ENCODE peak calls at places on chromosomes 5 and 9, in eight cellular contexts. A, Y, L, Q, P, C, K and U are unnamed samples.

GRCh38 chr9:20292002-20292401 is 330.3 kb downstream of the MLLT3 start:
- DNase-seq in A (peak), K (no peak), Y (no peak), P (no peak), L (no peak), C (no peak), Q (no peak), U (peak)

GRCh38 chr5:37619353-37619752 is 220.5 kb downstream of the GDNF start:
- DNase-seq in C (no peak), P (no peak), Q (no peak), K (no peak), L (no peak), A (peak), Y (no peak), U (no peak)

GRCh38 chr5:16776611-16777251 is 159.4 kb downstream of the MYO10 start:
- DNase-seq in A (no peak), C (no peak), K (no peak), Q (no peak), Y (no peak), L (peak), P (peak), U (peak)

GRCh38 chr5:174084691-174085154 is 39.2 kb downstream of the NSG2 start:
- DNase-seq in K (no peak), A (no peak), L (no peak), Q (no peak), P (no peak), Y (no peak), C (no peak), U (peak)

GRCh38 chr9:80619356-80619755 is 1047.6 kb downstream of the TLE4 start:
- DNase-seq in Y (no peak), A (no peak), C (no peak), K (no peak), L (no peak), Q (no peak), P (no peak), U (no peak)

GRCh38 chr5:4879693-4880303 is 260.3 kb upstream of the ADAMTS16 start:
- DNase-seq in K (peak), P (peak), Q (peak), A (peak), Y (peak), C (no peak), L (peak), U (peak)

GRCh38 chr5:41883243-41883642 is 13.0 kb upstream of the OXCT1 start:
- DNase-seq in Q (no peak), P (peak), L (no peak), K (no peak), Y (no peak), C (no peak), A (no peak), U (no peak)

GRCh38 chr5:111320953-111321352 is 96.8 kb downstream of the CAMK4 start:
- DNase-seq in P (peak), K (no peak), L (no peak), A (no peak), Y (peak), Q (no peak), C (no peak), U (no peak)

GRCh38 chr5:69078921-69079537 is 14.8 kb upstream of the SLC30A5 start:
- DNase-seq in Y (no peak), L (no peak), K (no peak), Q (no peak), C (no peak), P (no peak), A (no peak), U (no peak)

GRCh38 chr5:173590436-173591299 is 25.8 kb downstream of the BOD1 start:
- DNase-seq in Q (no peak), L (no peak), A (no peak), Y (no peak), K (no peak), P (no peak), C (no peak), U (no peak)

GRCh38 chr5:131316822-131317221 is 53.0 kb downstream of the CDC42SE2 start:
- DNase-seq in K (no peak), Q (no peak), L (no peak), P (no peak), C (no peak), A (no peak), Y (no peak), U (no peak)

GRCh38 chr5:38483788-38484398 is 72.6 kb downstream of the LIFR start:
- DNase-seq in C (no peak), Q (no peak), K (no peak), P (no peak), A (no peak), L (peak), Y (peak), U (no peak)

GRCh38 chr5:31470608-31471007 is 61.3 kb downstream of the DROSHA start:
- DNase-seq in C (no peak), K (no peak), P (peak), Q (no peak), Y (no peak), A (peak), L (no peak), U (peak)

GRCh38 chr9:80382523-80382922 is 810.8 kb downstream of the TLE4 start:
- DNase-seq in A (peak), P (no peak), Q (no peak), K (no peak), Y (no peak), C (no peak), L (no peak), U (no peak)

GRCh38 chr9:100554935-100555401 is 22.9 kb upstream of the CAVIN4 start:
- DNase-seq in C (no peak), L (no peak), Y (no peak), A (peak), K (no peak), P (no peak), Q (no peak), U (no peak)

GRCh38 chr5:95449460-95449859 is 58.3 kb downstream of the FAM81B start:
- DNase-seq in A (peak), Q (no peak), K (no peak), C (no peak), Y (no peak), P (peak), L (no peak), U (no peak)

GRCh38 chr5:142864293-142865260 is 94.4 kb downstream of the ARHGAP26 start:
- DNase-seq in L (peak), K (no peak), Y (no peak), Q (no peak), P (no peak), C (no peak), A (no peak), U (no peak)

GRCh38 chr9:93899609-93900435 is 55.3 kb downstream of the BARX1 start:
- DNase-seq in L (no peak), A (no peak), Y (no peak), K (no peak), Q (no peak), P (no peak), C (no peak), U (no peak)

GRCh38 chr9:7402704-7403389 is 396.7 kb downstream of the DMAC1 start:
- DNase-seq in Q (no peak), Y (no peak), P (no peak), L (no peak), C (no peak), A (no peak), K (no peak), U (no peak)

GRCh38 chr5:39013938-39014337 is 60.3 kb downstream of the RICTOR start:
- DNase-seq in Q (no peak), L (no peak), A (no peak), P (no peak), C (no peak), Y (no peak), K (no peak), U (no peak)

GRCh38 chr5:140966293-140967225 is at the start of gene PCDHAC2:
- DNase-seq in L (peak), Q (no peak), A (peak), Y (no peak), C (no peak), P (no peak), K (no peak), U (peak)